ENCODE peak calls at places on chromosomes 11 and 22, in seven cellular contexts. P, G, W, T, I, R and O are unnamed samples.
A peak's percentile ranks its signal among the peaks of the same experiment; 100 is the strongest.

GRCh38 chr22:27157090-27157489 is 499.7 kb downstream of the MIAT start:
- DNase-seq in P (no peak), G (no peak), W (no peak), T (no peak), I (no peak), R (no peak), O (no peak)

GRCh38 chr11:101407324-101407723 is 176.5 kb downstream of the TRPC6 start:
- DNase-seq in P (no peak), G (no peak), W (no peak), T (no peak), I (no peak), R (no peak), O (no peak)

GRCh38 chr11:47215366-47215925 is 672 bp downstream of the DDB2 start:
- DNase-seq in P (no peak), G (peak; percentile 34), W (no peak), T (no peak), I (peak; percentile 54), R (no peak), O (no peak)

GRCh38 chr11:79052539-79052938 is 388.3 kb downstream of the TENM4 start:
- DNase-seq in P (no peak), G (peak; percentile 61), W (no peak), T (no peak), I (no peak), R (peak; percentile 61), O (no peak)

GRCh38 chr11:124798991-124799383 is 1.2 kb downstream of the MSANTD2 start:
- DNase-seq in P (no peak), G (no peak), W (peak; percentile 3), T (peak; percentile 73), I (no peak), R (peak; percentile 56), O (no peak)

GRCh38 chr11:7281083-7281482 is 29.4 kb downstream of the SYT9 start:
- DNase-seq in P (no peak), G (no peak), W (no peak), T (no peak), I (no peak), R (peak; percentile 37), O (no peak)

GRCh38 chr22:43883012-43883661 is 8.7 kb downstream of the PNPLA5 start:
- DNase-seq in P (peak; percentile 56), G (peak; percentile 90), W (peak; percentile 28), T (peak; percentile 63), I (peak; percentile 89), R (peak; percentile 96), O (no peak)

GRCh38 chr11:126615819-126616218 is 260.3 kb downstream of the ST3GAL4 start:
- DNase-seq in P (no peak), G (no peak), W (no peak), T (no peak), I (no peak), R (no peak), O (no peak)

GRCh38 chr11:65078151-65078550 is 5.7 kb downstream of the CDCA5 start:
- DNase-seq in P (peak; percentile 82), G (peak; percentile 57), W (peak; percentile 79), T (peak; percentile 49), I (peak; percentile 83), R (peak; percentile 80), O (no peak)

GRCh38 chr11:86537541-86538222 is 134.7 kb downstream of the ME3 start:
- DNase-seq in P (no peak), G (peak; percentile 45), W (no peak), T (no peak), I (peak; percentile 62), R (peak; percentile 11), O (no peak)

GRCh38 chr11:12121504-12121903 is 11.1 kb downstream of the MICAL2 start:
- DNase-seq in P (no peak), G (no peak), W (no peak), T (no peak), I (no peak), R (no peak), O (no peak)

GRCh38 chr11:1759851-1760220 is 3.9 kb downstream of the CTSD start:
- DNase-seq in P (no peak), G (no peak), W (no peak), T (no peak), I (no peak), R (no peak), O (no peak)

GRCh38 chr11:1760351-1761109 is 3.2 kb downstream of the CTSD start:
- DNase-seq in P (peak; percentile 95), G (no peak), W (no peak), T (peak; percentile 94), I (no peak), R (no peak), O (peak; percentile 89)

GRCh38 chr11:1762537-1763302 is 1.0 kb downstream of the CTSD start:
- DNase-seq in P (peak; percentile 83), G (no peak), W (no peak), T (no peak), I (no peak), R (no peak), O (no peak)

GRCh38 chr11:1761857-1762536 is 1.7 kb downstream of the CTSD start:
- DNase-seq in P (peak; percentile 81), G (no peak), W (no peak), T (no peak), I (no peak), R (no peak), O (no peak)

DNA sequence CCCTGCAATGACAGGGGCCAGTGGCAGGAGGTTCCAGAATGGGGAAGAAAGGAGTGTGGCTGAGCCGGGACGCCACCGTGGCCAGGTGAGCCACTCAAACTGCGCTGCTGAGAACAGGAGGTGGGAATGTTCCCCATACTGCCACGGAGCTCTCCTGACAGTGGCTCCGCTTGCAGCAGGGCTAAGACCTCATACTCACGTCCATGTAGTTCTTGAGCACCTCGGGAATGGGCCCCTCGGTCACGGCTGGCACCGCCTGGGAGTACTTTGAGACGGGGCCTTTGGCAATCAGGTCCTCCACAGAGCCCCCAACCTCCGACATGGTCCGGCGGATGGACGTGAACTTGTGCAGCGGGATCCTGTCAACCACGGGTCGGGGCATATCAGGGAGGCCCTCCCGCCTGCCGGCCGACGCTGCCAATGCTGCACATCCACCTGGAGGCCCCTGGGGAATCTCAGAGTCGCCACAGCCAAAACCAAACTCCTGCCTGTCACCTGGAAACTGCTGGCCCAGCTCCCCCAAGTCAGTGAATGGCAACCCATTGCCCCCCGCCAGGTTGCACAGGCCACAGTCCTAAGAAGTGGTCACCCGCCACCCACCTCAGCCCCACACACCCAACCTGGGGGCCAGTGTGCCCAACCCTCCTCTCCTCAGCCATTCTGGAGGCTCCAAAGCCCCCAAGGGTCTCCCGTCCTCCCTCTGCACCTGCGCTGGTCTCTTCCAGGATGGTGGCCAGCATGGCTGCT is 2.4 kb downstream of the CTSD start:
- DNase-seq in P (peak; percentile 82), G (no peak), W (no peak), T (no peak), I (no peak), R (no peak), O (no peak)
- H3K4me3 ChIP-seq in P (no peak overlapping the region), G (no peak overlapping the region), W (no peak overlapping the region), T (peak overlapping the region; percentile 89), I (no peak overlapping the region), R (no peak overlapping the region), O (peak overlapping the region; percentile 87)

DNA sequence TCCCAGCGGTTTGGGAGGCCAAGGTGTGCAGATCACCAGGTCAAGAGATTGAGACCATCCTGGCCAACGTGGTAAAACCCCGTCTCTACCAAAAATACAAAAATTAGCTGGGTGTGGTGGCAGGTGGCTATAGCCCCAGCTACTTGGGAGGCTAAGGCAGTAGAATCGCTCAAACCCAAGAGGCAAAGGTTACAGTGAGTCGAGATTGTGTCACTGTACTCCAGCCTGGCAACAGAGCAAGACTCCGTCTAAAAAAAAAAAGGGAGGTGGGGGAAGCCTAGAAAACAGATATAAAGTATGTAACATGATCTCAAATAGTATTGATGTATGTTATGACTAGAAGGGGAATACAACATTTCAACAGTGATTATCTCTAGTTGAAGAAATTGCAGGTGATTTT is 61.5 kb downstream of the SLC1A2 start:
- DNase-seq in P (no peak), G (no peak), W (no peak), T (peak; percentile 28), I (no peak), R (no peak), O (no peak)
- H3K27ac ChIP-seq in P (no peak overlapping the region), G (no peak overlapping the region), W (no peak overlapping the region), T (no peak overlapping the region), I (no peak overlapping the region), R (no peak overlapping the region), O (no peak overlapping the region)

DNA sequence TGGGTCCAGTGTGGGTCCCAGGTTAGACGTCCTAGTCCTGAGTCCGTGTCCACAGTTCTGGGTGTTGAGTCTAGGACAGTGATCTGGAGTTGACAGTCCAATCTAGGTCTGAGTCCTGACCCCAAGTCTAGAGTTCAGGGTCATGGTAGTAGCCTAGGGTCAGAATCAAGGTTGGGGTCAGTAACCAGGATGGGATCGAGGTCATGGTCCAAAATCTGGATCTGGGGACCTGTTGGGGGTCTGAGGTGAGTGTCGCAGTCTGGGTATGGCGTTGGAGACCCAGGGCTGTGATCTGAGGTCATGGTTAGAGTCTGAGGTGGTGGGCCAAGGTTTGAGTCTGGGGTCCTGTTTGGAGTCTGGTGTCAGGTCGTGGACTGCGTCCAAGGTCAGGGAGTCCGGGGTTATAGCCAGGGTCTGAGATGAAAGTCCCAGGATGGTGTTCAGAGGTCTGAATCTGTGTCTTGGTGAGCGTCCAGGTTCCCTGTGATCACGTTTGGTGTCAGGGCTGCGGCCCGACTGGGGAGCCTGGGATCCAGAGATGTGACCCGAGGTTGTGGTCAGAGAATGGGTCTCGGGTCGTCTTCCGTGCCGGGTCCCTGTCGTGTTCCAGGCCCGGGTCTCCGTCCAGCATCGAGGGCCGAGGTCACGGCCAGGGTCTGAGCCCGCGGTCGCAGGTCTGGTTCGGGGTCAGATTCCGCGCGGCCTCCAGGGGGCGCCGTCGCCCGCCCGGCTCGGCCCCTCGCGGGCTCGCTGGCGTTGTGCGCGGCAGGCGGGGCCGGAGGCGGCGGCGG is 445 bp upstream of the GRK2 start:
- DNase-seq in P (peak; percentile 97), G (peak; percentile 89), W (peak; percentile 77), T (peak; percentile 55), I (peak; percentile 89), R (peak; percentile 84), O (peak; percentile 70)
- H3K4me3 ChIP-seq in P (no peak overlapping the region), G (no peak overlapping the region), W (peak overlapping the region; percentile 41), T (peak overlapping the region; percentile 52), I (peak overlapping the region; percentile 34), R (peak overlapping the region; percentile 47), O (peak overlapping the region; percentile 22)

GRCh38 chr11:72817966-72818365 is 3.8 kb downstream of the ATG16L2 start:
- DNase-seq in P (no peak), G (no peak), W (no peak), T (no peak), I (no peak), R (no peak), O (no peak)

GRCh38 chr11:72816404-72816990 is 2.3 kb downstream of the ATG16L2 start:
- DNase-seq in P (peak; percentile 83), G (no peak), W (no peak), T (no peak), I (peak; percentile 59), R (no peak), O (no peak)

GRCh38 chr11:72821221-72821919 is 7.2 kb downstream of the ATG16L2 start:
- DNase-seq in P (no peak), G (no peak), W (no peak), T (no peak), I (no peak), R (peak; percentile 54), O (no peak)

GRCh38 chr11:72820439-72821139 is 6.4 kb downstream of the ATG16L2 start:
- DNase-seq in P (no peak), G (no peak), W (no peak), T (no peak), I (no peak), R (no peak), O (no peak)

DNA sequence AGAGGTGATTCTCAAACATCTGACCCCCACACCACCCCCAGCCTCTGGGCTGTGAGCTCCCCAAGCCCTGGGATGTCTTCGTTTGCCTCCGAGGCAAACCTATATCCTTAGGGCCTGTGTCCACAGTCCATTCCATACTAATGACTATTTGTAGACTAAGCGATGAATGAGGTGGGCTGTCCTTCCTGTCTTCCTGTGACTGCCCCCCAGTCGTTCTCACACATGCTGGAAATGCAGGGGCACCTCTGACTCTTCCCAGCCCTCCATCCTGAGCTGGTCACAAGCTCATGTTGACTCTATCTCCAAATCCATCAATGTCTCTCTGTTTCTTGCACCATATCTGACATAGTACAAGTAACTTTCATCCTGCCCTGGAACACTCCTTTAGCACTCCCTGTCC is 4.8 kb downstream of the ATG16L2 start:
- DNase-seq in P (no peak), G (no peak), W (no peak), T (no peak), I (no peak), R (no peak), O (no peak)
- H3K27ac ChIP-seq in P (no peak overlapping the region), G (no peak overlapping the region), W (no peak overlapping the region), T (no peak overlapping the region), I (no peak overlapping the region), R (no peak overlapping the region), O (no peak overlapping the region)